ENCODE peak calls at places on chromosomes 11 and 22, in four cellular contexts. One of them, this sample, is unnamed. For H3K36me3, the result is how much of the 10 kb centered on the place peaks cover.

GRCh38 chr11:120241277-120241676 is 1.3 kb downstream of the POU2F3 start:
- DNase-seq in IMR-90: no peak
- DNase-seq in tibial artery: no peak
- DNase-seq in pancreas: no peak
- DNase-seq in this sample: peak

GRCh38 chr11:126257764-126258163 is 10.9 kb downstream of the SRPRA start:
- DNase-seq in IMR-90: peak
- DNase-seq in tibial artery: no peak
- DNase-seq in pancreas: no peak
- DNase-seq in this sample: no peak

GRCh38 chr22:44205713-44206645 is 25.3 kb downstream of the PARVG start:
- DNase-seq in pancreas: peak
- DNase-seq in IMR-90: no peak
- DNase-seq in tibial artery: peak
- DNase-seq in this sample: no peak

GRCh38 chr11:12909866-12910265 is 99.2 kb upstream of the RASSF10 start:
- DNase-seq in tibial artery: no peak
- DNase-seq in IMR-90: peak
- DNase-seq in pancreas: no peak
- DNase-seq in this sample: no peak

GRCh38 chr22:19974935-19975706 is 33.5 kb upstream of the TXNRD2 start:
- DNase-seq in tibial artery: no peak
- DNase-seq in pancreas: no peak
- DNase-seq in IMR-90: no peak
- DNase-seq in this sample: no peak

GRCh38 chr22:25828422-25828821 is 86.4 kb downstream of the MYO18B start:
- DNase-seq in pancreas: no peak
- DNase-seq in tibial artery: no peak
- DNase-seq in IMR-90: no peak
- DNase-seq in this sample: no peak

GRCh38 chr11:125315088-125315740 is 150.7 kb downstream of the PKNOX2 start:
- DNase-seq in IMR-90: peak
- DNase-seq in tibial artery: no peak
- DNase-seq in pancreas: peak
- DNase-seq in this sample: no peak

GRCh38 chr11:122367809-122368231 is 251.8 kb upstream of the BLID start:
- DNase-seq in pancreas: no peak
- DNase-seq in IMR-90: peak
- DNase-seq in tibial artery: no peak
- DNase-seq in this sample: no peak

GRCh38 chr11:8356731-8357504 is 93.2 kb upstream of the LMO1 start:
- DNase-seq in pancreas: peak
- DNase-seq in IMR-90: no peak
- DNase-seq in tibial artery: no peak
- DNase-seq in this sample: no peak

GRCh38 chr11:132158696-132159095 is 788.3 kb downstream of the NTM start:
- DNase-seq in IMR-90: peak
- DNase-seq in tibial artery: no peak
- DNase-seq in pancreas: no peak
- DNase-seq in this sample: no peak

GRCh38 chr11:86941077-86941870 is 13.9 kb downstream of the FZD4 start:
- DNase-seq in tibial artery: no peak
- DNase-seq in IMR-90: peak
- DNase-seq in pancreas: no peak
- DNase-seq in this sample: no peak

GRCh38 chr11:86592047-86592564 is 80.3 kb downstream of the ME3 start:
- DNase-seq in IMR-90: peak
- DNase-seq in pancreas: no peak
- DNase-seq in tibial artery: no peak
- DNase-seq in this sample: no peak

GRCh38 chr11:110128161-110128560 is 35.0 kb downstream of the ZC3H12C start:
- DNase-seq in IMR-90: peak
- DNase-seq in pancreas: no peak
- DNase-seq in tibial artery: no peak
- DNase-seq in this sample: no peak

GRCh38 chr11:117315285-117316196 is 515 bp downstream of the BACE1 start:
- DNase-seq in pancreas: peak
- DNase-seq in IMR-90: no peak
- DNase-seq in tibial artery: no peak
- DNase-seq in this sample: no peak

GRCh38 chr11:30049214-30049613 is 32.4 kb upstream of the KCNA4 start:
- DNase-seq in IMR-90: no peak
- DNase-seq in pancreas: no peak
- DNase-seq in tibial artery: no peak
- DNase-seq in this sample: no peak
- TF ChIP-seq CTCF in IMR-90: no peak
- TF ChIP-seq CTCF in pancreas: no peak
- TF ChIP-seq CTCF in tibial artery: no peak
- TF ChIP-seq CTCF in this sample: no peak

DNA sequence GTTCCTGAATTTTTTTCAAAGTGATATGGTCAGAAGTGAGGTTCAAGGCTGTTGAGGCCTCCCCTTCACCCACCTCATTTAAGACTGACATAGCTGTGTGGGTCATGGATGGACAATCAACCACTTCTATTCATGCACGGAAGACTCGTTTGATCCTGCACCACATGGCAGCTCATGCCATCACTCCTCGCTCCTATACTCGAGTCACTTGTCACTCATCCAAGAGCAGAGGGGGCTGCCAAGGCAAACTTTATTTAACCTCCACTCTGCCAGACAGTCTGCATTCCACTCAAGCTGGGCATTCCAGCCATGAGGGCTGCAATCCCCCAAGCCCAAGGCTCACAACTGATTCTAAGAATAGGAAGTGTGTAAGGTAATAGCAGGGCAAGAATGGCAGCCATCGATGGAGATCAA is 34.1 kb downstream of the SNX19 start:
- DNase-seq in pancreas: no peak
- DNase-seq in tibial artery: peak
- DNase-seq in IMR-90: no peak
- DNase-seq in this sample: no peak
- H3K36me3 ChIP-seq in pancreas: under half
- H3K36me3 ChIP-seq in tibial artery: under half
- H3K36me3 ChIP-seq in IMR-90: half or more
- H3K36me3 ChIP-seq in this sample: under half

DNA sequence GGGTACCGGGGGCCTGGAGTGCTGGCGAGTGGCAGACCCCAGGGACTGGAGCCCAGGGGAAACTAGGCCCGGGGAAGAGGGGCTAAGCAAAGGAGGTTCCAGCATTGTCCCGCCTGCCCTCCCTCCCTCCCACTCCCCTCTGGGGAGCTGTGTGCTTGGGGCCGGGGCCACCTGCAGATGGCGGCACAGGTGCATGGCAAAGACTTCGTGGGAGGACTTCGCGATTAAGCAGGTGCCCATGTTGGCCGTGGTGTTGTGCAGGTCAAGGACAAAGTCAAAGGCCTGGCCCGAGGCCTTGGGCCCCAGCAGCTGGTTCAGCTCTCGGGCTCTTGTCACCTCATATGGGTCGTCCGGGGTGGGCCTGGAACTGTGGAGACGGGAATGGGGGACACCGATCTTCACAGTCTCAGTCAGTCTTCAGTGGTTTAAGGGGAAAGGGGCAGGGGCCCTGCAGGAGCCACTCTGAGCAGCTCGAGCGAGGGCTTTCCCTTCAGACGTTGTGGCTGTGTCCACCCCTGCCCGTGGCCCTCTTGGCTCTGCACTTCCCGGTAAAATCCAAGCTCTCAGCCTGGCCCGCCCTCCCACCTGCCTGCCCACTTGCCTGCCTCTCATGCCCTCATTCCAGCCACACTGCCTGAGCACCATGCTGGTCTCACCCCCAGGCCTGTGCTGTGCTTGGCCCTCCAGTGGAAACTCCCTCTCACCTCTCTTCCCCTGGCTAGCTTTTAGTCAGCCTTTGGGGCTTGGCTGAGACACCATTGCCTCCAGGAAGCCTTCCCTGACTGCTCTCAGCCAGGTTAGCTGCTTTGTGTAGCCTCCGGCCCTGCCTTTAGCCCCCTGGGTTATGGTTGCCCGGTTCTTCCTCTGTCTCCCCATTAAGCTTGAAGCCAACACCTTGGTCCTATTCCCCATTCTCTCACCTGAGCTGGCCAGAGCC is 4.7 kb downstream of the ACY3 start:
- DNase-seq in pancreas: peak
- DNase-seq in IMR-90: no peak
- DNase-seq in tibial artery: no peak
- DNase-seq in this sample: no peak
- TF ChIP-seq CTCF in pancreas: peak
- TF ChIP-seq CTCF in IMR-90: no peak
- TF ChIP-seq CTCF in tibial artery: no peak
- TF ChIP-seq CTCF in this sample: no peak

GRCh38 chr22:46596819-46597218 is 23.4 kb upstream of the GRAMD4 start:
- DNase-seq in tibial artery: peak
- DNase-seq in pancreas: peak
- DNase-seq in IMR-90: no peak
- DNase-seq in this sample: peak
- H3K36me3 ChIP-seq in tibial artery: under half
- H3K36me3 ChIP-seq in pancreas: under half
- H3K36me3 ChIP-seq in IMR-90: under half
- H3K36me3 ChIP-seq in this sample: under half

DNA sequence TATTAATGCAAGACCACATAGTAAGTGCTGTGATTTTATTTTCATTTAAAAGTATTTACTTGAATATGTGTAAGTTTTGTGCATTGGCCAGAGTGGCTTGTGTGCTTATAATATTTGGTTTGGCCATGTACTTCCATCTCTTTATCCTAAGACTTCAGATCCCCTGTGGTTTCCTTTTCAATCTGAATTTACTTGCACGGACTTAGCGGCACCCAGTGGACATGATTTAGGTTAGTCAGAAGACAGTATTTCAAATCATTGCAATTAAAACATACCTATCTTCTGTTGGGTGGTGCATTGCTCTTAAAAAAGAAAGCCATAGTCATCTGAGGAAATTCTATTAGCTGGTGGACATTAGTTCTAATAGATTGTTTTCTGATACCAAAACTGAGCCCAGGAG is 30.7 kb downstream of the PIWIL4 start:
- DNase-seq in IMR-90: peak
- DNase-seq in tibial artery: no peak
- DNase-seq in pancreas: no peak
- DNase-seq in this sample: no peak
- TF ChIP-seq CTCF in IMR-90: no peak
- TF ChIP-seq CTCF in tibial artery: peak
- TF ChIP-seq CTCF in pancreas: no peak
- TF ChIP-seq CTCF in this sample: peak

GRCh38 chr11:48148749-48149148 is 67.9 kb upstream of the OR4B1 start:
- DNase-seq in tibial artery: no peak
- DNase-seq in pancreas: no peak
- DNase-seq in IMR-90: no peak
- DNase-seq in this sample: no peak

GRCh38 chr11:48141475-48142100 is 75.0 kb upstream of the OR4B1 start:
- DNase-seq in pancreas: no peak
- DNase-seq in tibial artery: no peak
- DNase-seq in IMR-90: no peak
- DNase-seq in this sample: no peak

GRCh38 chr11:48138222-48138621 is 78.4 kb upstream of the OR4B1 start:
- DNase-seq in pancreas: no peak
- DNase-seq in tibial artery: no peak
- DNase-seq in IMR-90: no peak
- DNase-seq in this sample: no peak

DNA sequence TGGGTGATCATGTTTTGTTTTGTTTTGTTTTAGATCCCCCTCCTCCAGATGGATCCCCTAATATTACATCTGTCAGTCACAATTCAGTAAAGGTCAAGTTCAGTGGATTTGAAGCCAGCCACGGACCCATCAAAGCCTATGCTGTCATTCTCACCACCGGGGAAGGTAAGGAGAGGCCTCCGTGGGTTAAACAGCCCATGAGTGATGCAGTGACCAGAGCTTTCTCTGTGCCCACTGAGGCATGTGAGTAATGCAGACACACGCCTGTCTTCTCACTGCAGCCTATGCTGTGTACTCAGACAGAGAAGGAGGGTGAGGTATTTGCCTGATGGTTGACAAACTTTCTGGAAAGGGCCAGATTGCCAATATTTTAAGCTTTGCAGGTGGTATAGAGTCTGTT is 73.7 kb upstream of the OR4B1 start:
- DNase-seq in tibial artery: no peak
- DNase-seq in IMR-90: no peak
- DNase-seq in pancreas: no peak
- DNase-seq in this sample: no peak
- H3K36me3 ChIP-seq in tibial artery: under half
- H3K36me3 ChIP-seq in IMR-90: under half
- H3K36me3 ChIP-seq in pancreas: under half
- H3K36me3 ChIP-seq in this sample: under half

DNA sequence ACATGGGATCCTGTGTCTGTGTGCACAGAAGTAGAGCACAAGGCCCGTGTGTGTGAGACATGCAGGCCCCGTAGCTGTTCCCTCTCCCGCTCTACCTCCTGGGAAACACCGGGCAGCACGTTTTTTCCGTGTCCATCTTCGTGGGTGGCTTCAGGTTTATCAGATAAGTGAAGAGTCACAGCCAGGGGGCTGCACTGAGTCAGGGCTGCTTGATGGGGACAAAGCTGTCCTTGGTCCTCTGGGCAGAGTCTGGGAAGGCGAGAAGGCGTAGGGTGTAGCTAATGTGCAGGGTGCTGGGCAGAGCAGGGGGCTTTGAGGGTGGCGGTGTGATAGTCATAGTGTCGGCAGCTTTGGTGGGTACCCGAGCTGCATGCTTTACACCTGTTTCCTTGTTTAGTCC is 23.7 kb downstream of the INCENP start:
- DNase-seq in tibial artery: peak
- DNase-seq in pancreas: no peak
- DNase-seq in IMR-90: no peak
- DNase-seq in this sample: no peak
- TF ChIP-seq CTCF in tibial artery: no peak
- TF ChIP-seq CTCF in pancreas: no peak
- TF ChIP-seq CTCF in IMR-90: no peak
- TF ChIP-seq CTCF in this sample: no peak

GRCh38 chr11:3841426-3842304 is 906 bp upstream of the RHOG start:
- DNase-seq in IMR-90: peak
- DNase-seq in pancreas: peak
- DNase-seq in tibial artery: peak
- DNase-seq in this sample: peak
- H3K36me3 ChIP-seq in IMR-90: under half
- H3K36me3 ChIP-seq in pancreas: under half
- H3K36me3 ChIP-seq in tibial artery: under half
- H3K36me3 ChIP-seq in this sample: under half

This sample was measured in prostate gland.